ENCODE peak calls at places on chromosomes 3 and 15, in seven cellular contexts. V, E, D, Q, G, M and U are unnamed samples.

GRCh38 chr15:78249131-78249530 is 14.8 kb upstream of the ACSBG1 start:
- DNase-seq in V (no peak), E (no peak), D (no peak), Q (no peak), G (no peak), M (no peak), U (no peak)

GRCh38 chr3:107239703-107240102 is 137.5 kb upstream of the CCDC54 start:
- DNase-seq in V (no peak), E (no peak), D (no peak), Q (no peak), G (no peak), M (no peak), U (no peak)

GRCh38 chr3:6229778-6230410 is 631.0 kb upstream of the GRM7 start:
- DNase-seq in V (peak; percentile 87), E (no peak), D (no peak), Q (no peak), G (no peak), M (no peak), U (no peak)

GRCh38 chr15:41490355-41490754 is 3.3 kb upstream of the ITPKA start:
- DNase-seq in V (peak; percentile 85), E (no peak), D (no peak), Q (no peak), G (peak; percentile 98), M (no peak), U (peak; percentile 93)

GRCh38 chr15:79881668-79882067 is 15.1 kb downstream of the MTHFS start:
- DNase-seq in V (no peak), E (no peak), D (no peak), Q (no peak), G (no peak), M (no peak), U (no peak)

GRCh38 chr3:87207500-87207899 is 19.6 kb upstream of the CHMP2B start:
- DNase-seq in V (no peak), E (no peak), D (no peak), Q (no peak), G (peak; percentile 35), M (no peak), U (peak; percentile 39)

GRCh38 chr15:41309226-41309905 is 23.0 kb downstream of the OIP5 start:
- DNase-seq in V (peak; percentile 36), E (no peak), D (no peak), Q (peak; percentile 58), G (no peak), M (no peak), U (no peak)

GRCh38 chr3:123258359-123258758 is 56.6 kb downstream of the SEC22A start:
- DNase-seq in V (no peak), E (no peak), D (no peak), Q (no peak), G (no peak), M (no peak), U (no peak)

GRCh38 chr15:74656935-74657535 is 38.8 kb downstream of the EDC3 start:
- DNase-seq in V (no peak), E (no peak), D (no peak), Q (no peak), G (no peak), M (no peak), U (no peak)

GRCh38 chr3:171351676-171352075 is 108.5 kb downstream of the TNIK start:
- DNase-seq in V (no peak), E (no peak), D (no peak), Q (no peak), G (peak; percentile 97), M (no peak), U (peak; percentile 96)

GRCh38 chr15:69134841-69135240 is 25.6 kb upstream of the GLCE start:
- DNase-seq in V (no peak), E (no peak), D (no peak), Q (no peak), G (no peak), M (no peak), U (no peak)

GRCh38 chr3:89586676-89587075 is 479.3 kb downstream of the EPHA3 start:
- DNase-seq in V (no peak), E (no peak), D (no peak), Q (no peak), G (no peak), M (no peak), U (no peak)
- TF ChIP-seq CTCF in V (no peak), E (no peak), D (no peak), Q (no peak), G (no peak), M (no peak), U (no peak)

GRCh38 chr15:31516874-31517273 is 190.2 kb downstream of the KLF13 start:
- DNase-seq in V (no peak), E (no peak), D (no peak), Q (no peak), G (no peak), M (no peak), U (no peak)

GRCh38 chr15:31513178-31513577 is 186.5 kb downstream of the KLF13 start:
- DNase-seq in V (no peak), E (no peak), D (no peak), Q (no peak), G (no peak), M (no peak), U (no peak)

GRCh38 chr15:31511707-31512310 is 185.2 kb downstream of the KLF13 start:
- DNase-seq in V (peak; percentile 80), E (no peak), D (no peak), Q (no peak), G (no peak), M (no peak), U (no peak)

GRCh38 chr15:31517711-31518110 is 191.1 kb downstream of the KLF13 start:
- DNase-seq in V (no peak), E (no peak), D (no peak), Q (no peak), G (no peak), M (no peak), U (no peak)

GRCh38 chr15:31516459-31516858 is 189.8 kb downstream of the KLF13 start:
- DNase-seq in V (no peak), E (no peak), D (no peak), Q (no peak), G (no peak), M (no peak), U (no peak)
- TF ChIP-seq CTCF in V (no peak), E (no peak), D (no peak), Q (no peak), G (no peak), M (no peak), U (no peak)

GRCh38 chr15:45253330-45253729 is 1.3 kb downstream of the SLC28A2 start:
- DNase-seq in V (peak; percentile 2), E (peak; percentile 40), D (no peak), Q (no peak), G (no peak), M (no peak), U (no peak)
- TF ChIP-seq CTCF in V (peak; percentile 30), E (peak; percentile 60), D (peak; percentile 28), Q (no peak), G (peak; percentile 30), M (no peak), U (peak; percentile 57)

GRCh38 chr3:67605377-67605776 is 49.0 kb downstream of the SUCLG2 start:
- DNase-seq in V (no peak), E (no peak), D (no peak), Q (no peak), G (peak; percentile 83), M (no peak), U (peak; percentile 74)
- TF ChIP-seq CTCF in V (no peak), E (no peak), D (peak; percentile 13), Q (no peak), G (peak; percentile 56), M (no peak), U (peak; percentile 72)

DNA sequence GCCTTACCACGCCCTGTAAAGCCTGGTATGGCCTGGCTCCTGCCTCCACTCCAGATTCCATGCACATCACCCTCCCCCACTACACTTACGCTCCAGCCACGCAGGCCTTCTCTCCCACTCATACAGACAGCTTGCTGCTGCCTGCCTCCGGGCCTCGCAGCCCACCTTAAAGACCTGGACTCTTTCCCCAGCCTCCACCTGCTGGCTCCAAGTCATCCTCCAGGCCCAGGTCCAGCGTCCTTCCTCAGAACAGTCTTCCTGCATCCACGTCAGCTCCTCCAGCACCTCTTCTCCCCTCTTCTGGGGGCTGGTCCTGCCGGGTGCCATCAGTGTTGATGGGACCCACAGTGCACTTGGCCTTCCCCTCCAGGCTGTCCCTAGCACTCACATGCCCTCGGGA is 75.5 kb downstream of the NUP210 start:
- DNase-seq in V (no peak), E (no peak), D (no peak), Q (no peak), G (no peak), M (no peak), U (no peak)
- TF ChIP-seq CTCF in V (no peak), E (no peak), D (no peak), Q (no peak), G (no peak), M (no peak), U (no peak)

GRCh38 chr3:168604767-168605166 is 509.0 kb upstream of the GOLIM4 start:
- DNase-seq in V (peak; percentile 14), E (no peak), D (no peak), Q (no peak), G (no peak), M (no peak), U (no peak)
- TF ChIP-seq CTCF in V (no peak), E (no peak), D (no peak), Q (no peak), G (no peak), M (no peak), U (no peak)

DNA sequence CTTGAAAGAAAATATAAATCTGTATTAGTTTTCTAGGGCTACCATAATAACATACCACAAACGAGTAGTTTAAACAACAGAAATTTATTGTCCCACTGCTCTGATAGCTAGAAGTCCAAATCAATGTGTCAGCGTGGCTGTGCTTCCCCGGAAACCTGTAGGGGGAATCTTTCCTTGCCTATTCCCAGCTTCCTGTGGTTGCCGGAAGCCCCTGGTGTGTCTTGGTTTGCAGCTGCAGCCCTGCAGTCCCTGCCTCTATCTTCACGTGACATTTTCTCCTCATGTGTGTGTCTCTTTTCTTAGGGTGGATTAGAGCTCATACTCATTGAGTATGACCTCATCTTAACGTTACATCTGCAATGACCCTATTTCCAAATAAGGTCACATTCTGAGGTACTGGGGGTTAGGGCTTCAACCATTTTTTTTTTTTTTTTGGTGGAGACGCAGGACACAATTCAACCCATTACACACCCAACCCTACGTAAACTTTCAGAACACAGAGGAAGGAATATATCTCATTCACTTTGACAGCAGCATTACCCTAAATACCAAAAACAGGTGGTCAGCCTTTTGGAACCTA is 88.8 kb downstream of the RYK start:
- DNase-seq in V (no peak), E (peak; percentile 45), D (no peak), Q (no peak), G (no peak), M (no peak), U (no peak)
- TF ChIP-seq CTCF in V (no peak), E (no peak), D (no peak), Q (no peak), G (no peak), M (no peak), U (no peak)